ENCODE peak calls at places on chromosomes 5 and 9, in ten cellular contexts. D, B, Q, N, Z, M, A, P, L and S are unnamed samples.

GRCh38 chr9:94705162-94705712 is 21.3 kb upstream of the AOPEP start:
- DNase-seq in A (no peak), Z (no peak), L (no peak), P (no peak), B (no peak), M (no peak), N (no peak), Q (no peak), D (no peak), S (no peak)

GRCh38 chr5:22314548-22314947 is 538.6 kb downstream of the CDH12 start:
- DNase-seq in Z (no peak), D (no peak), M (no peak), Q (no peak), L (no peak), A (no peak), B (no peak), N (no peak), P (no peak), S (no peak)

GRCh38 chr9:68979538-68980314 is 34.2 kb downstream of the PRKACG start:
- DNase-seq in B (no peak), N (no peak), D (no peak), L (no peak), M (no peak), Q (no peak), Z (no peak), P (no peak), A (no peak), S (no peak)

GRCh38 chr9:128072144-128073021 is 4.4 kb downstream of the SLC25A25 start:
- DNase-seq in L (no peak), P (peak; percentile 63), Q (peak; percentile 52), Z (peak; percentile 47), A (no peak), D (peak; percentile 74), B (peak; percentile 74), N (peak; percentile 97), M (peak; percentile 51), S (peak; percentile 84)

GRCh38 chr5:4189317-4189716 is 593.7 kb downstream of the IRX1 start:
- DNase-seq in B (no peak), M (no peak), D (no peak), Z (no peak), A (no peak), P (no peak), L (no peak), Q (no peak), N (no peak), S (no peak)

GRCh38 chr5:39533749-39534148 is 109.0 kb upstream of the DAB2 start:
- DNase-seq in L (no peak), Q (no peak), D (no peak), N (no peak), B (no peak), P (no peak), M (no peak), Z (no peak), A (no peak), S (peak; percentile 9)

GRCh38 chr5:106401561-106401960 is 1269.2 kb downstream of the EFNA5 start:
- DNase-seq in A (no peak), N (no peak), L (no peak), M (no peak), P (no peak), D (no peak), Q (no peak), Z (no peak), B (no peak), S (no peak)

GRCh38 chr5:153515269-153515668 is 24.8 kb downstream of the GRIA1 start:
- DNase-seq in M (no peak), B (no peak), A (no peak), L (no peak), D (no peak), Q (no peak), P (peak; percentile 8), Z (peak; percentile 50), N (no peak), S (no peak)

GRCh38 chr5:112863549-112863948 is 2.5 kb downstream of the SRP19 start:
- DNase-seq in D (no peak), Q (no peak), Z (no peak), L (no peak), M (no peak), B (no peak), N (no peak), P (no peak), A (no peak), S (no peak)

GRCh38 chr5:172866802-172867748 is 33.0 kb downstream of the ERGIC1 start:
- DNase-seq in M (no peak), D (no peak), Z (no peak), N (peak; percentile 95), L (no peak), Q (no peak), P (no peak), A (no peak), B (no peak), S (no peak)

GRCh38 chr5:1511651-1512540 is 11.9 kb downstream of the LPCAT1 start:
- DNase-seq in Q (no peak), M (no peak), P (peak; percentile 29), A (peak; percentile 82), L (no peak), Z (peak; percentile 38), B (no peak), D (peak; percentile 66), N (peak; percentile 55), S (peak; percentile 99)

GRCh38 chr5:61416010-61416409 is 84.0 kb downstream of the ZSWIM6 start:
- DNase-seq in P (peak; percentile 69), L (peak; percentile 49), N (no peak), D (no peak), Q (no peak), Z (no peak), A (no peak), M (no peak), B (no peak), S (no peak)

GRCh38 chr5:55063899-55064298 is 38.5 kb upstream of the GZMA start:
- DNase-seq in P (no peak), B (no peak), Z (peak; percentile 10), D (no peak), M (no peak), N (no peak), Q (peak; percentile 7), L (no peak), A (no peak), S (peak; percentile 62)

GRCh38 chr9:133488686-133489252 is 9.9 kb upstream of the SLC2A6 start:
- DNase-seq in A (no peak), Q (no peak), B (no peak), Z (no peak), D (peak; percentile 56), P (no peak), N (no peak), M (no peak), L (no peak), S (peak; percentile 90)